ENCODE peak calls at places on chromosomes 6 and 20, in six cellular contexts. L, I, U, Q, O and T are unnamed samples.

GRCh38 chr6:110859335-110859792 is 15.2 kb upstream of the AMD1 start:
- DNase-seq in L (no peak), I (no peak), U (peak), Q (no peak), O (no peak), T (peak)

GRCh38 chr20:38812182-38812581 is 6.7 kb downstream of the PPP1R16B start:
- DNase-seq in L (no peak), I (no peak), U (no peak), Q (no peak), O (no peak), T (no peak)

GRCh38 chr20:11569163-11569562 is 348.5 kb upstream of the BTBD3 start:
- DNase-seq in L (no peak), I (no peak), U (no peak), Q (no peak), O (no peak), T (no peak)

GRCh38 chr6:69933239-69933638 is 66.9 kb downstream of the COL19A1 start:
- DNase-seq in L (peak), I (no peak), U (no peak), Q (no peak), O (no peak), T (no peak)

GRCh38 chr20:400451-401275 is 7.4 kb upstream of the RBCK1 start:
- DNase-seq in L (no peak), I (no peak), U (no peak), Q (no peak), O (no peak), T (no peak)

GRCh38 chr6:116215414-116215813 is 38.5 kb downstream of the TSPYL4 start:
- DNase-seq in L (no peak), I (no peak), U (no peak), Q (no peak), O (no peak), T (no peak)

GRCh38 chr6:85715797-85716196 is 73.1 kb upstream of the SYNCRIP start:
- DNase-seq in L (no peak), I (no peak), U (no peak), Q (no peak), O (no peak), T (no peak)

GRCh38 chr20:5008743-5009142 is 7.4 kb upstream of the SLC23A2 start:
- DNase-seq in L (peak), I (no peak), U (no peak), Q (no peak), O (no peak), T (no peak)

GRCh38 chr20:23441850-23442313 is 2.4 kb downstream of the CSTL1 start:
- DNase-seq in L (peak), I (peak), U (peak), Q (peak), O (peak), T (peak)

GRCh38 chr6:156026543-156027268 is 571.1 kb upstream of the NOX3 start:
- DNase-seq in L (no peak), I (no peak), U (no peak), Q (no peak), O (no peak), T (no peak)

GRCh38 chr6:16286151-16286522 is 47.8 kb downstream of the GMPR start:
- DNase-seq in L (peak), I (no peak), U (no peak), Q (no peak), O (peak), T (peak)

GRCh38 chr6:39615622-39616021 is 109.6 kb downstream of the KIF6 start:
- DNase-seq in L (no peak), I (no peak), U (no peak), Q (no peak), O (no peak), T (no peak)

GRCh38 chr20:52497731-52498130 is 306.2 kb upstream of the ZFP64 start:
- DNase-seq in L (no peak), I (no peak), U (no peak), Q (no peak), O (no peak), T (no peak)

GRCh38 chr6:7661364-7661763 is 64.5 kb upstream of the BMP6 start:
- DNase-seq in L (no peak), I (no peak), U (no peak), Q (no peak), O (no peak), T (no peak)

GRCh38 chr6:6960571-6961251 is 147.1 kb upstream of the RREB1 start:
- DNase-seq in L (no peak), I (no peak), U (no peak), Q (no peak), O (no peak), T (no peak)

GRCh38 chr6:151141685-151142084 is 98.1 kb upstream of the AKAP12 start:
- DNase-seq in L (no peak), I (no peak), U (peak), Q (no peak), O (peak), T (peak)

GRCh38 chr20:45229264-45230056 is 8.3 kb downstream of the SEMG2 start:
- DNase-seq in L (no peak), I (no peak), U (no peak), Q (no peak), O (peak), T (peak)

GRCh38 chr6:63787021-63787420 is 151.4 kb downstream of the PHF3 start:
- DNase-seq in L (no peak), I (no peak), U (no peak), Q (no peak), O (no peak), T (no peak)

GRCh38 chr20:64116016-64116415 is 8.7 kb upstream of the NPBWR2 start:
- DNase-seq in L (no peak), I (no peak), U (no peak), Q (no peak), O (no peak), T (no peak)

GRCh38 chr6:104123227-104123626 is 736.5 kb downstream of the HACE1 start:
- DNase-seq in L (no peak), I (no peak), U (no peak), Q (no peak), O (no peak), T (no peak)

GRCh38 chr6:160667854-160668481 is 3.9 kb upstream of the LPA start:
- DNase-seq in L (no peak), I (no peak), U (no peak), Q (no peak), O (peak), T (no peak)

GRCh38 chr6:30779850-30780641 is 35.7 kb upstream of the IER3 start:
- DNase-seq in L (no peak), I (no peak), U (no peak), Q (no peak), O (no peak), T (no peak)

GRCh38 chr20:14432597-14432996 is 95.2 kb upstream of the FLRT3 start:
- DNase-seq in L (no peak), I (no peak), U (no peak), Q (no peak), O (no peak), T (no peak)

GRCh38 chr6:123053602-123054225 is 57.7 kb downstream of the CLVS2 start:
- DNase-seq in L (no peak), I (no peak), U (no peak), Q (no peak), O (no peak), T (no peak)

GRCh38 chr6:9116026-9116425 is 680.7 kb upstream of the SLC35B3 start:
- DNase-seq in L (peak), I (no peak), U (no peak), Q (no peak), O (no peak), T (no peak)

GRCh38 chr6:26286168-26286854 is 78.7 kb upstream of the BTN3A2 start:
- DNase-seq in L (peak), I (peak), U (peak), Q (peak), O (peak), T (peak)

GRCh38 chr6:141634269-141634668 is 498.5 kb upstream of the GJE1 start:
- DNase-seq in L (no peak), I (no peak), U (no peak), Q (no peak), O (no peak), T (no peak)

GRCh38 chr20:62817975-62818591 is 1.2 kb downstream of the COL9A3 start:
- DNase-seq in L (no peak), I (no peak), U (no peak), Q (no peak), O (no peak), T (no peak)

GRCh38 chr20:62816879-62817873 is at the start of gene COL9A3:
- DNase-seq in L (no peak), I (no peak), U (no peak), Q (no peak), O (peak), T (no peak)

GRCh38 chr20:62814709-62815065 is 2.2 kb upstream of the COL9A3 start:
- DNase-seq in L (no peak), I (no peak), U (no peak), Q (no peak), O (no peak), T (no peak)

GRCh38 chr20:62815066-62815991 is 1.5 kb upstream of the COL9A3 start:
- DNase-seq in L (no peak), I (no peak), U (no peak), Q (no peak), O (peak), T (no peak)

DNA sequence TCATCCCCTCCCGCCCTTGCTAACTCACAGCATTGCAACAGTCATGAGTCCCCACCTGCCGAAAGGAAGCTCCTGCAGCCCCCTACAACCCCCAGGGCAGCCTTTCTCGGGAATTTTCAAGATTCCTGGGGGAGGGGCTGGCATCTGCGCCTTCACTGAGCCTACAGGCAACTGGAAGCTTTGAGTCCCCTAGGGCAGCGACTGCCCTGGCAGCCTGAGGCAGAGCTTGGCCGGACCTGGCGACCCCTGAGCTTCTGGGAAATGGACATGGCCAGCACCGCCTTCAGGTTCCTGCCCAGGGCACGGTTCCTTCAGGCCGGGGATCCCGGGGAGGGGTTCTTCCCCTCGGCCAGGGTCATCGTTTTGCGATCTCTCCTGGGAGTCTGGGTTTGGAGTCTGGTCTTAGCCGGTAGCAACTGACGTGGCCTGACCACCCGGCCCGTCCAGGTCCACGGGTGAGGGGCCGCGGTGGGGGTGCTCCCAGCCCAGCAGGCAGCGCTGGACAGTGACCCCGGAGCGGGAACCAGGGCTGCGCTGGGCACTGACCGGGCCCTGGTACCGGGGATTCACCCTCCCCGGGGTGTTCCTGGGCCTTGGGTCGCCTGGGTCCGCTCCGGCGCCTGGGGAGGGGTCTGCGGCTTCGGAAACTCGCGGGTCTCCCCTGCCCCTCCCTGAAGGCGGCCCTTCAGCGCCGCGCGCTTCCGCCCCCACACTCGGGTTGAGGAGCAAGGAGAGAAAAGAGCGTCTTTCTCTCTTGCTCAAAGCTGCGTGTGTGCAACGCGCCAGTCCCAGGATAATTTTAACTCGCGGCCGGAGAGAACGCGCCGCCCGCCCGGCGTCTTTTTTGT is 595 bp upstream of the COL9A3 start:
- DNase-seq in L (no peak), I (no peak), U (no peak), Q (no peak), O (no peak), T (no peak)
- TF ChIP-seq CTCF in L (no peak), I (no peak), U (no peak), Q (no peak), O (no peak), T (no peak)

GRCh38 chr20:58175425-58175824 is 53.0 kb downstream of the ANKRD60 start:
- DNase-seq in L (no peak), I (no peak), U (no peak), Q (no peak), O (no peak), T (no peak)

GRCh38 chr20:58173930-58174707 is 54.3 kb downstream of the ANKRD60 start:
- DNase-seq in L (peak), I (no peak), U (no peak), Q (no peak), O (peak), T (peak)

GRCh38 chr20:58175836-58176235 is 52.6 kb downstream of the ANKRD60 start:
- DNase-seq in L (no peak), I (no peak), U (no peak), Q (no peak), O (no peak), T (no peak)

GRCh38 chr20:58173091-58173490 is 55.4 kb downstream of the ANKRD60 start:
- DNase-seq in L (no peak), I (no peak), U (no peak), Q (no peak), O (no peak), T (no peak)

GRCh38 chr20:58174708-58175287 is 53.7 kb downstream of the ANKRD60 start:
- DNase-seq in L (peak), I (no peak), U (peak), Q (peak), O (no peak), T (peak)
- H3K27ac ChIP-seq in L (peak), I (no peak), U (peak), Q (peak), O (peak), T (peak)

GRCh38 chr6:106724337-106724736 is 95.0 kb downstream of the QRSL1 start:
- DNase-seq in L (no peak), I (no peak), U (no peak), Q (no peak), O (no peak), T (no peak)
- H3K4me3 ChIP-seq in L (no peak), I (no peak), U (no peak), Q (no peak), O (no peak), T (no peak)

DNA sequence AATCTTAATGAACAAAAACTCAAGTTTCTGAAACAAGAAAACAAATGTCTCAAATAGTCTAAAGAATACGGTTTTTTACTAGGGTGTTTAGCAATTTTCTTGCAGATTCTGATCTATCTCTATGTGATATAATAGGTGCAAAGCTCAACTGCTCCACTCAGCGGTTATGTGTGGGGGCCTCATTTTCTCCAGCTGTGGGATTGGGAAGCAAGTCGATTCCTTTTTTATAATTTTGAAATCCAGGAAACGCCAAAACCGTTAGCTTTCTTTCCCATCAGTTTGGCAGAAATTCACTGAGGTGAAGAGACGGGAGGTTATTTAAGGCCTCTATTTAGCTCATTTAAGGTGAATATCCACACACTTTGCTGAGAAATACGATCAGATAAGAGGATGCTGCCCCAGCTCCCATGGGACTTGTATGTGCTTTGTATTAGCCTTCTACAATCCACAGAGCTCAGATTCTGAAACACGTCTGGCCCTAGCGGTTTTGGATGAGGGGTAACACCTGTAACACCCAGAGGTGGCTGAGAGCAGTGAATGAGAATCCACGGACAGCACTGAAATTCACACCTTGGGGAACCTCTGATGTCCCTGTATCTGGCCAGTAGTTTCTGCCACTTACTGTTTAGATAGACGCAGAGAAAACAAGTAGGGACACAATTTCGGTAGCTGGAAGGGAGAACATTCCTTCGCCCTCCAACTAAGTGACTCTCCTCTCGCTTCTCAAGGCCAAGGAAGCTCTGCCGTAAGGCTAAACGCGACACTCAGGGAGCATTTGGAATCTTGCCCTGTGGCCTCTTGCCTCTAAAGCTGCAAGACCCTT is 6.6 kb upstream of the BCAS4 start:
- DNase-seq in L (peak), I (no peak), U (no peak), Q (no peak), O (peak), T (no peak)
- TF ChIP-seq CTCF in L (peak), I (no peak), U (peak), Q (peak), O (peak), T (peak)

GRCh38 chr6:78993955-78994354 is 84.1 kb downstream of the PHIP start:
- DNase-seq in L (no peak), I (no peak), U (no peak), Q (no peak), O (no peak), T (no peak)
- H3K27ac ChIP-seq in L (no peak), I (no peak), U (no peak), Q (no peak), O (no peak), T (no peak)